ENCODE peak calls at places on chromosome 22, in four cellular contexts. One of them, this sample, is unnamed.
A peak's percentile ranks its signal among the peaks of the same experiment; 100 is the strongest.

GRCh38 chr22:39468487-39469325 is 11.9 kb downstream of the MGAT3 start:
- DNase-seq in IMR-90: no peak
- DNase-seq in K562: no peak
- DNase-seq in A549: no peak
- DNase-seq in this sample: no peak

GRCh38 chr22:35835998-35836691 is 118.5 kb downstream of the APOL5 start:
- DNase-seq in IMR-90: peak; percentile 86
- DNase-seq in K562: no peak
- DNase-seq in A549: peak; percentile 68
- DNase-seq in this sample: peak; percentile 71

GRCh38 chr22:26174280-26174679 is 5.0 kb downstream of the SEZ6L start:
- DNase-seq in IMR-90: no peak
- DNase-seq in K562: no peak
- DNase-seq in A549: peak; percentile 0
- DNase-seq in this sample: peak; percentile 23

GRCh38 chr22:27032121-27032761 is 374.9 kb downstream of the MIAT start:
- DNase-seq in IMR-90: no peak
- DNase-seq in K562: no peak
- DNase-seq in A549: no peak
- DNase-seq in this sample: no peak

GRCh38 chr22:27966168-27967064 is 47.4 kb upstream of the PITPNB start:
- DNase-seq in IMR-90: no peak
- DNase-seq in K562: no peak
- DNase-seq in A549: no peak
- DNase-seq in this sample: no peak

GRCh38 chr22:18144105-18144504 is 5.9 kb upstream of the USP18 start:
- DNase-seq in IMR-90: no peak
- DNase-seq in K562: no peak
- DNase-seq in A549: no peak
- DNase-seq in this sample: no peak

GRCh38 chr22:35258144-35258988 is 1.1 kb downstream of the HMGXB4 start:
- DNase-seq in IMR-90: peak; percentile 11
- DNase-seq in K562: peak; percentile 16
- DNase-seq in A549: peak; percentile 5
- DNase-seq in this sample: no peak

GRCh38 chr22:39530692-39531331 is 1.7 kb downstream of the RPS19BP1 start:
- DNase-seq in IMR-90: peak; percentile 41
- DNase-seq in K562: peak; percentile 51
- DNase-seq in A549: no peak
- DNase-seq in this sample: peak; percentile 57

GRCh38 chr22:20750461-20751184 is 23.3 kb upstream of the SERPIND1 start:
- DNase-seq in IMR-90: peak; percentile 90
- DNase-seq in K562: peak; percentile 70
- DNase-seq in A549: peak; percentile 22
- DNase-seq in this sample: no peak

GRCh38 chr22:28249402-28249801 is 330.3 kb upstream of the PITPNB start:
- DNase-seq in IMR-90: no peak
- DNase-seq in K562: no peak
- DNase-seq in A549: no peak
- DNase-seq in this sample: no peak

GRCh38 chr22:20495861-20496681 is 476 bp upstream of the KLHL22 start:
- DNase-seq in IMR-90: peak; percentile 87
- DNase-seq in K562: peak; percentile 100
- DNase-seq in A549: peak; percentile 76
- DNase-seq in this sample: peak; percentile 76

GRCh38 chr22:17063372-17064106 is 21.3 kb upstream of the IL17RA start:
- DNase-seq in IMR-90: no peak
- DNase-seq in K562: no peak
- DNase-seq in A549: no peak
- DNase-seq in this sample: no peak

GRCh38 chr22:22752556-22753477 is 108.4 kb downstream of the GGTLC2 start:
- DNase-seq in IMR-90: peak; percentile 47
- DNase-seq in K562: peak; percentile 65
- DNase-seq in A549: no peak
- DNase-seq in this sample: no peak

GRCh38 chr22:45284705-45285305 is at the start of gene UPK3A:
- DNase-seq in IMR-90: no peak
- DNase-seq in K562: peak; percentile 20
- DNase-seq in A549: peak; percentile 28
- DNase-seq in this sample: no peak

GRCh38 chr22:35352214-35353111 is 28.4 kb upstream of the HMOX1 start:
- DNase-seq in IMR-90: no peak
- DNase-seq in K562: no peak
- DNase-seq in A549: peak; percentile 30
- DNase-seq in this sample: peak; percentile 45

GRCh38 chr22:50734986-50735738 is 2.8 kb upstream of the ACR start:
- DNase-seq in IMR-90: no peak
- DNase-seq in K562: no peak
- DNase-seq in A549: no peak
- DNase-seq in this sample: no peak

GRCh38 chr22:44589831-44590230 is 91.8 kb upstream of the RTL6 start:
- DNase-seq in IMR-90: no peak
- DNase-seq in K562: no peak
- DNase-seq in A549: no peak
- DNase-seq in this sample: no peak

GRCh38 chr22:46824348-46824909 is 62.0 kb downstream of the TBC1D22A start:
- DNase-seq in IMR-90: no peak
- DNase-seq in K562: no peak
- DNase-seq in A549: no peak
- DNase-seq in this sample: no peak

GRCh38 chr22:46825145-46825544 is 62.7 kb downstream of the TBC1D22A start:
- DNase-seq in IMR-90: no peak
- DNase-seq in K562: no peak
- DNase-seq in A549: no peak
- DNase-seq in this sample: no peak

GRCh38 chr22:46826438-46826837 is 64.0 kb downstream of the TBC1D22A start:
- DNase-seq in IMR-90: no peak
- DNase-seq in K562: no peak
- DNase-seq in A549: no peak
- DNase-seq in this sample: no peak

GRCh38 chr22:46823248-46823647 is 60.8 kb downstream of the TBC1D22A start:
- DNase-seq in IMR-90: no peak
- DNase-seq in K562: no peak
- DNase-seq in A549: no peak
- DNase-seq in this sample: no peak

GRCh38 chr22:46823654-46824053 is 61.2 kb downstream of the TBC1D22A start:
- DNase-seq in IMR-90: no peak
- DNase-seq in K562: no peak
- DNase-seq in A549: no peak
- DNase-seq in this sample: no peak
- TF ChIP-seq MAZ in IMR-90: no peak
- TF ChIP-seq MAZ in K562: no peak
- TF ChIP-seq MAZ in A549: no peak
- TF ChIP-seq MAZ in this sample: no peak

GRCh38 chr22:38267086-38267485 is 5.7 kb downstream of the TMEM184B start:
- DNase-seq in IMR-90: peak; percentile 31
- DNase-seq in K562: peak; percentile 24
- DNase-seq in A549: no peak
- DNase-seq in this sample: no peak
- TF ChIP-seq MAZ in IMR-90: no peak
- TF ChIP-seq MAZ in K562: no peak
- TF ChIP-seq MAZ in A549: no peak
- TF ChIP-seq MAZ in this sample: no peak

DNA sequence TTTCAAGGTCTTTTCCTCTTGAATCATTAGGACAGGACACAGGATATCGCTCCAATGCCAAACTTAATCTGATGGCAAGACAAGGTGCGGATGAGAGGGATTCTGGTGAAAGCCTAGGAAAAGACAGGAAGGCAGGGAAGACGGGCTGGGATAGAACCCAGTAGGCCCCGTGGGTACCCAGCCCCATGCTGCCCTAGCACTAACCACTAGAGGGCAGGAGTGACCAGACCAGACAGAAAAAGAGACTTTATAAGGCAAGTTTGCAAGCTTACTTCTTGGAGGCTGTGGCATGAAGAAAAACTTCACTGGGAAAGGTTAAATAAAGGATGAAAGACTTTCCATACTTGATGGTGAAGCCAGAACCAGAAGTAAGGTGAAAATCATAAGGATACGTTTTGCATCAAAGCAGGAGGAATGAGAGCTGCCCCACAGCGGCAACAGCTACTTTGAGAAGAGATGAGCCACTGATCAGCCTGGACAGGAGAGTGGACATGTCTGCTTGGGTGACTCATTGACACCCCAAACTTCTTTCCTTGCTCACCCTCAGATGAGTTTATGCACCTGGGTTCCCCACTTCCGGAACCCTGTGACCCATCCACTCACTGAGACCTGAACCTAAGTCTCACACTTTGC is 39.8 kb downstream of the SYN3 start:
- DNase-seq in IMR-90: peak; percentile 29
- DNase-seq in K562: peak; percentile 60
- DNase-seq in A549: peak; percentile 22
- DNase-seq in this sample: peak; percentile 43
- TF ChIP-seq MAZ in IMR-90: no peak
- TF ChIP-seq MAZ in K562: no peak
- TF ChIP-seq MAZ in A549: no peak
- TF ChIP-seq MAZ in this sample: no peak

GRCh38 chr22:49370841-49371301 is 456.8 kb downstream of the BRD1 start:
- DNase-seq in IMR-90: no peak
- DNase-seq in K562: no peak
- DNase-seq in A549: no peak
- DNase-seq in this sample: no peak
- TF ChIP-seq MAZ in IMR-90: no peak
- TF ChIP-seq MAZ in K562: no peak
- TF ChIP-seq MAZ in A549: no peak
- TF ChIP-seq MAZ in this sample: no peak

DNA sequence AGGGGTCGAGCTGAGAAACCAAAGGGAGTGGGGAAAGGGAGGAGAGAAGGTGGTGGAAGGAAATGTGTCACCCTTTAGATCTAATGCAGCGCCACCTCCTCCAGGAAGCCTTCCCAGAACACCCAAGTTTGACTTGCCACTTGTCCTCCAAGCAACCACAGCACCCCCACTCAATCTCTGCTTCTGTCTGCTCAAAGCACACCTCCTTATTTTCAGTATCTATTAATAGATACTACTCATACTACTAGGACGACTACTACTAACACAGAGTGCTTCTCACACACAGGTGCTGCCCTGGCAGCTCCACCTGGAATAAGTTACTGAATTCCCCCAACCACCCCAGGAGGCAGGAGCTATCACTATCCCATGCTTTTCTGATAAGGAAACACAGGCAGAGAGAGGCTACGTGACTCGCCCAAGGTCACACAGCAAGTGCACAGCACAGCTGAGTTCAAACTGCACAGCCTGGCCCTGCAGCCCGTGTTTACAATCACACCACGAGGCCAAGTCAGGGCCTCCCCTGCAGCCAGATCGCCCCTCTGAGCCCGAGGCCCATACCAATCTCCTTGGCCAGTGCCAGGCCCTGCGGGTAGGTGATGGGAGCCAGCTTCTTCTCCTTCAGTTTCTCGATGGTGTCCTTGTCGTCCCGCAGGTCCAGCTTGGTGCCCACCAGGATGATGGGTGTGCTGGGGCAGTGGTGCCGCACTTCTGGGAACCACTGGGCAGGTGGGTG is 13.2 kb downstream of the RAC2 start:
- DNase-seq in IMR-90: no peak
- DNase-seq in K562: no peak
- DNase-seq in A549: no peak
- DNase-seq in this sample: no peak
- TF ChIP-seq MAZ in IMR-90: no peak
- TF ChIP-seq MAZ in K562: no peak
- TF ChIP-seq MAZ in A549: no peak
- TF ChIP-seq MAZ in this sample: no peak

DNA sequence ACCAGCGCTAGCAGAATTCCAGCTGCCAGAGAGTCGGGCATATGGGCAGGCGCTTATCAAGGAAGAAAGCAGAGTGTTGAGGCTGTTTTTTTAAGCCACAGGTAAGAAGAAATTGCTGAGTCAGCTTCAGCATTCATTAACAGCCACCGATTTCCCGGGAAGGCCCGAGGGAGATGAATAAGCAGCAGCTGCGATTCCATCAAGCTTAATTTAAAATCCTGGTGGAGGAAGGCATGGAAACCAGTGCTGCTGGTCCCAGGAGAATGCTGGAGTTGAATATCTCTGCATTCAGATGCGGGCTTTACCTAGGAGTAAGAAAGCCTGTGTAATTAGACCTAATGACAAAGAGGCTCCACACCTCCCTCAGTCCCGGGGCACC is 168.8 kb downstream of the BRD1 start:
- DNase-seq in IMR-90: no peak
- DNase-seq in K562: no peak
- DNase-seq in A549: no peak
- DNase-seq in this sample: no peak
- TF ChIP-seq MAZ in IMR-90: no peak
- TF ChIP-seq MAZ in K562: no peak
- TF ChIP-seq MAZ in A549: no peak
- TF ChIP-seq MAZ in this sample: no peak

GRCh38 chr22:32708835-32709234 is 92.7 kb upstream of the TIMP3 start:
- DNase-seq in IMR-90: peak; percentile 37
- DNase-seq in K562: no peak
- DNase-seq in A549: no peak
- DNase-seq in this sample: no peak
- TF ChIP-seq MAZ in IMR-90: no peak
- TF ChIP-seq MAZ in K562: no peak
- TF ChIP-seq MAZ in A549: no peak
- TF ChIP-seq MAZ in this sample: no peak

GRCh38 chr22:24471570-24471969 is 23.6 kb upstream of the UPB1 start:
- DNase-seq in IMR-90: peak; percentile 92
- DNase-seq in K562: no peak
- DNase-seq in A549: no peak
- DNase-seq in this sample: no peak

GRCh38 chr22:24467340-24467739 is 27.8 kb upstream of the UPB1 start:
- DNase-seq in IMR-90: no peak
- DNase-seq in K562: no peak
- DNase-seq in A549: no peak
- DNase-seq in this sample: no peak

GRCh38 chr22:24465566-24465965 is 29.6 kb upstream of the UPB1 start:
- DNase-seq in IMR-90: peak; percentile 94
- DNase-seq in K562: no peak
- DNase-seq in A549: no peak
- DNase-seq in this sample: peak; percentile 24

GRCh38 chr22:24465975-24466374 is 29.2 kb upstream of the UPB1 start:
- DNase-seq in IMR-90: no peak
- DNase-seq in K562: no peak
- DNase-seq in A549: no peak
- DNase-seq in this sample: no peak

DNA sequence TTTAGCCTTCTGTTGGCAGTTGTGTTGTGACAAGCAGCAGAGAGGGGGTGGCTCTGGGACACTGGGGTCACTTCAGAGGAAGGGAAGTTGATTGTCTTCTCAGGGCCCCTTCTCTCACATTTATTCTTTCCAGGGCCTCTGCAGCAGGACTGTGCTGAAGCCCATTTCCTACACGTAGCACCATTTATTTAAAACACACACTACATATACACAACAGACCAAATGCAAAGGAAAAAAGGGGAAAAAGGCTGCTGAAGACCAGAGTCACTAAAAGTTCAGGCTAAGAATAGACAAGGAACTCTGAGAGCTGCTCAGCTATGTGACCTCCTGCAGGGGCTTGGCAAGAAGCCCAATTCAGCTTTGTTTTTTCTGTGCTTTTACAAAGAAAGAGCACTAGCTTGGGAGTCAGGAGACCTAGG is 28.3 kb upstream of the UPB1 start:
- DNase-seq in IMR-90: peak; percentile 74
- DNase-seq in K562: no peak
- DNase-seq in A549: no peak
- DNase-seq in this sample: no peak
- TF ChIP-seq MAZ in IMR-90: no peak
- TF ChIP-seq MAZ in K562: no peak
- TF ChIP-seq MAZ in A549: no peak
- TF ChIP-seq MAZ in this sample: no peak